ENCODE peak calls at places on chromosomes 4 and X, in seven cellular contexts. A is A549, Z is Peyer's patch, K is heart left ventricle, T is uterus, J is suprapubic skin, R is stomach. S is an unnamed sample. For H3K4me1, the result is how much of the 10 kb centered on the place peaks cover.

GRCh38 chr4:10521386-10521785 is 64.2 kb upstream of the ZNF518B start:
- DNase-seq in A (no peak), Z (no peak), K (no peak), T (no peak), J (no peak), R (no peak), S (no peak)

GRCh38 chr4:159551268-159551667 is 448.4 kb downstream of the RAPGEF2 start:
- DNase-seq in A (no peak), Z (no peak), K (no peak), T (no peak), J (no peak), R (no peak), S (no peak)

GRCh38 chrX:131693359-131693758 is 149.5 kb downstream of the OR13H1 start:
- DNase-seq in A (no peak), Z (no peak), K (no peak), T (no peak), J (no peak), R (no peak), S (no peak)

GRCh38 chr4:147829401-147830101 is 97.7 kb downstream of the ARHGAP10 start:
- DNase-seq in A (no peak), Z (no peak), K (peak), T (peak), J (no peak), R (peak), S (no peak)

GRCh38 chrX:69136546-69137331 is 28.5 kb downstream of the PJA1 start:
- DNase-seq in A (no peak), Z (no peak), K (peak), T (peak), J (no peak), R (no peak), S (peak)

GRCh38 chr4:23962462-23962861 is 72.6 kb upstream of the PPARGC1A start:
- DNase-seq in A (no peak), Z (no peak), K (no peak), T (no peak), J (no peak), R (peak), S (no peak)

GRCh38 chrX:150897371-150898319 is 823 bp downstream of the CD99L2 start:
- DNase-seq in A (peak), Z (no peak), K (no peak), T (no peak), J (no peak), R (peak), S (no peak)

GRCh38 chrX:45150821-45151220 is 49.9 kb downstream of the DIPK2B start:
- DNase-seq in A (no peak), Z (no peak), K (no peak), T (no peak), J (no peak), R (no peak), S (no peak)

GRCh38 chr4:48653217-48654014 is 126.7 kb downstream of the FRYL start:
- DNase-seq in A (no peak), Z (no peak), K (peak), T (no peak), J (no peak), R (no peak), S (no peak)

GRCh38 chr4:154073107-154073817 is 284.4 kb upstream of the SFRP2 start:
- DNase-seq in A (no peak), Z (no peak), K (no peak), T (no peak), J (no peak), R (no peak), S (no peak)

GRCh38 chr4:41156574-41156973 is 57.8 kb downstream of the APBB2 start:
- DNase-seq in A (peak), Z (no peak), K (no peak), T (no peak), J (no peak), R (no peak), S (no peak)

GRCh38 chr4:1566838-1567518 is 117.1 kb downstream of the FAM53A start:
- DNase-seq in A (no peak), Z (no peak), K (peak), T (no peak), J (no peak), R (no peak), S (no peak)

GRCh38 chr4:118226611-118227010 is 126.2 kb downstream of the PRSS12 start:
- DNase-seq in A (no peak), Z (no peak), K (no peak), T (no peak), J (no peak), R (no peak), S (no peak)

GRCh38 chrX:7950865-7951264 is 23.7 kb upstream of the PNPLA4 start:
- DNase-seq in A (no peak), Z (no peak), K (no peak), T (no peak), J (no peak), R (no peak), S (no peak)

GRCh38 chrX:15475021-15475420 is 18.1 kb downstream of the PIR start:
- DNase-seq in A (no peak), Z (no peak), K (no peak), T (no peak), J (no peak), R (no peak), S (no peak)

GRCh38 chr4:33339762-33340161 is 2619.6 kb downstream of the PCDH7 start:
- DNase-seq in A (no peak), Z (no peak), K (no peak), T (no peak), J (no peak), R (no peak), S (no peak)

GRCh38 chrX:30649859-30650258 is 3.4 kb upstream of the GK start:
- DNase-seq in A (no peak), Z (no peak), K (no peak), T (no peak), J (no peak), R (no peak), S (no peak)

DNA sequence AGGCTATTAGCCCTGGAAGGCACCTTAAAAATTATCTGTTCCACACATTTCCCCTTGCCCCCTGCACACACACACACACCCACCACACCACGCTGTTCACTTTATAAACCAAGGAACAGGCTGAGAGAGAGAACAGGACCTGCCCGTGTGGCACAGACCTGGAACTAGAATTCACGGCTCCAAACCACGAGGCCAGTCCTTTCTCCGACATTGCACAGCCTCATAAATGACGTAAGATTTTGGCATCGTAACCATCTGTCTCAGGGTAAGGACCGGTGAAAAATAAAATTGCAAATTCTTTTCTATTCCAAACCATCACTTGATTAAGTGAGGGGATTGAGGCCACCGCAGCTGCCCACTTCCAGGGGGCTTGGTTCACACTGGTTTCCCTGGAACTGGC is 330.3 kb downstream of the BCOR start:
- DNase-seq in A (no peak), Z (no peak), K (no peak), T (no peak), J (no peak), R (no peak), S (no peak)
- H3K27ac ChIP-seq in A (no peak), Z (no peak), K (no peak), T (no peak), J (no peak), R (no peak), S (no peak)

GRCh38 chrX:153597351-153597750 is 1.6 kb downstream of the CCNQ start:
- DNase-seq in A (no peak), Z (no peak), K (no peak), T (no peak), J (no peak), R (no peak), S (no peak)

GRCh38 chrX:153600032-153600373 is 1.1 kb upstream of the CCNQ start:
- DNase-seq in A (peak), Z (peak), K (no peak), T (no peak), J (no peak), R (no peak), S (no peak)

GRCh38 chrX:153598541-153599191 is at the start of gene CCNQ:
- DNase-seq in A (peak), Z (peak), K (no peak), T (no peak), J (no peak), R (peak), S (no peak)

GRCh38 chrX:153600921-153601320 is 2.0 kb upstream of the CCNQ start:
- DNase-seq in A (no peak), Z (peak), K (no peak), T (no peak), J (no peak), R (no peak), S (no peak)

GRCh38 chrX:153599192-153600031 is 473 bp upstream of the CCNQ start:
- DNase-seq in A (peak), Z (peak), K (peak), T (peak), J (peak), R (peak), S (peak)
- TF ChIP-seq POLR2A in A (peak), Z (peak), K (no peak), T (no peak), J (no peak), R (no peak), S (peak)

GRCh38 chr4:77021614-77022089 is 54.1 kb downstream of the CCNI start:
- DNase-seq in A (no peak), Z (no peak), K (peak), T (no peak), J (no peak), R (peak), S (no peak)
- H3K4me1 ChIP-seq in A (under half), Z (under half), K (under half), T (under half), J (under half), R (under half), S (under half)

GRCh38 chrX:71301195-71301924 is at the start of gene ITGB1BP2:
- DNase-seq in A (no peak), Z (no peak), K (peak), T (peak), J (no peak), R (no peak), S (no peak)
- H3K27ac ChIP-seq in A (no peak), Z (no peak), K (peak), T (peak), J (no peak), R (peak), S (peak)

GRCh38 chrX:1392376-1393130 is 640 bp upstream of the SLC25A6 start:
- DNase-seq in A (peak), Z (peak), K (peak), T (no peak), J (no peak), R (peak), S (peak)
- TF ChIP-seq POLR2A in A (no peak), Z (no peak), K (no peak), T (peak), J (no peak), R (no peak), S (no peak)

S was measured in tibial nerve.